ENCODE peak calls at places on chromosomes 16 and 17, in four cellular contexts. One of them, this sample, is unnamed.

GRCh38 chr17:66897141-66897540 is 62.2 kb downstream of the CACNG5 start:
- DNase-seq in K562: no peak
- DNase-seq in HepG2: no peak
- DNase-seq in SK-N-SH: no peak
- DNase-seq in this sample: no peak

GRCh38 chr17:148757-149156 is 11.4 kb downstream of the SCGB1C2 start:
- DNase-seq in K562: no peak
- DNase-seq in HepG2: no peak
- DNase-seq in SK-N-SH: no peak
- DNase-seq in this sample: no peak

GRCh38 chr16:1153480-1154160 is 714 bp downstream of the CACNA1H start:
- DNase-seq in K562: no peak
- DNase-seq in HepG2: no peak
- DNase-seq in SK-N-SH: no peak
- DNase-seq in this sample: no peak

GRCh38 chr17:81239714-81240555 is 817 bp downstream of the NDUFAF8 start:
- DNase-seq in K562: no peak
- DNase-seq in HepG2: no peak
- DNase-seq in SK-N-SH: peak
- DNase-seq in this sample: no peak

GRCh38 chr16:12620150-12620549 is 183.5 kb downstream of the CPPED1 start:
- DNase-seq in K562: no peak
- DNase-seq in HepG2: no peak
- DNase-seq in SK-N-SH: no peak
- DNase-seq in this sample: no peak

GRCh38 chr17:36510636-36511035 is 24.0 kb downstream of the MYO19 start:
- DNase-seq in K562: no peak
- DNase-seq in HepG2: no peak
- DNase-seq in SK-N-SH: no peak
- DNase-seq in this sample: no peak

GRCh38 chr17:76593964-76594363 is 8.3 kb upstream of the ST6GALNAC2 start:
- DNase-seq in K562: no peak
- DNase-seq in HepG2: no peak
- DNase-seq in SK-N-SH: no peak
- DNase-seq in this sample: no peak

GRCh38 chr17:1179112-1179634 is 608 bp downstream of the ABR start:
- DNase-seq in K562: no peak
- DNase-seq in HepG2: no peak
- DNase-seq in SK-N-SH: peak
- DNase-seq in this sample: no peak

GRCh38 chr17:16215965-16216316 is 607 bp upstream of the NCOR1 start:
- DNase-seq in K562: peak
- DNase-seq in HepG2: peak
- DNase-seq in SK-N-SH: no peak
- DNase-seq in this sample: peak

GRCh38 chr17:81514735-81515529 is 2.3 kb upstream of the ACTG1 start:
- DNase-seq in K562: peak
- DNase-seq in HepG2: peak
- DNase-seq in SK-N-SH: peak
- DNase-seq in this sample: peak

GRCh38 chr17:78563189-78564145 is 13.7 kb downstream of the DNAH17 start:
- DNase-seq in K562: no peak
- DNase-seq in HepG2: peak
- DNase-seq in SK-N-SH: no peak
- DNase-seq in this sample: no peak

GRCh38 chr16:57883953-57884654 is 81.8 kb upstream of the KIFC3 start:
- DNase-seq in K562: no peak
- DNase-seq in HepG2: no peak
- DNase-seq in SK-N-SH: no peak
- DNase-seq in this sample: peak

GRCh38 chr16:72786606-72787005 is 261.3 kb downstream of the ZFHX3 start:
- DNase-seq in K562: no peak
- DNase-seq in HepG2: no peak
- DNase-seq in SK-N-SH: no peak
- DNase-seq in this sample: no peak

GRCh38 chr16:47721016-47721673 is 260.0 kb downstream of the PHKB start:
- DNase-seq in K562: no peak
- DNase-seq in HepG2: peak
- DNase-seq in SK-N-SH: no peak
- DNase-seq in this sample: no peak

GRCh38 chr17:55264273-55264639 is 504 bp upstream of the HLF start:
- DNase-seq in K562: no peak
- DNase-seq in HepG2: no peak
- DNase-seq in SK-N-SH: peak
- DNase-seq in this sample: no peak

GRCh38 chr17:41523787-41524186 is 4.3 kb downstream of the KRT19 start:
- DNase-seq in K562: no peak
- DNase-seq in HepG2: no peak
- DNase-seq in SK-N-SH: peak
- DNase-seq in this sample: no peak

GRCh38 chr17:40553694-40554534 is 11.4 kb downstream of the CCR7 start:
- DNase-seq in K562: peak
- DNase-seq in HepG2: peak
- DNase-seq in SK-N-SH: no peak
- DNase-seq in this sample: peak

GRCh38 chr17:44601574-44602372 is 44.5 kb downstream of the FZD2 start:
- DNase-seq in K562: no peak
- DNase-seq in HepG2: no peak
- DNase-seq in SK-N-SH: no peak
- DNase-seq in this sample: no peak

GRCh38 chr17:47946929-47947397 is 5.6 kb downstream of the PNPO start:
- DNase-seq in K562: peak
- DNase-seq in HepG2: peak
- DNase-seq in SK-N-SH: peak
- DNase-seq in this sample: peak

GRCh38 chr16:24848065-24848464 is 2.3 kb downstream of the SLC5A11 start:
- DNase-seq in K562: no peak
- DNase-seq in HepG2: no peak
- DNase-seq in SK-N-SH: no peak
- DNase-seq in this sample: no peak
- TF ChIP-seq FOXJ3 in K562: no peak
- TF ChIP-seq FOXJ3 in HepG2: no peak
- TF ChIP-seq FOXJ3 in SK-N-SH: no peak
- TF ChIP-seq FOXJ3 in this sample: no peak

GRCh38 chr17:19833914-19834313 is 33.8 kb downstream of the ULK2 start:
- DNase-seq in K562: no peak
- DNase-seq in HepG2: no peak
- DNase-seq in SK-N-SH: no peak
- DNase-seq in this sample: no peak
- TF ChIP-seq FOXJ3 in K562: no peak
- TF ChIP-seq FOXJ3 in HepG2: no peak
- TF ChIP-seq FOXJ3 in SK-N-SH: no peak
- TF ChIP-seq FOXJ3 in this sample: no peak

DNA sequence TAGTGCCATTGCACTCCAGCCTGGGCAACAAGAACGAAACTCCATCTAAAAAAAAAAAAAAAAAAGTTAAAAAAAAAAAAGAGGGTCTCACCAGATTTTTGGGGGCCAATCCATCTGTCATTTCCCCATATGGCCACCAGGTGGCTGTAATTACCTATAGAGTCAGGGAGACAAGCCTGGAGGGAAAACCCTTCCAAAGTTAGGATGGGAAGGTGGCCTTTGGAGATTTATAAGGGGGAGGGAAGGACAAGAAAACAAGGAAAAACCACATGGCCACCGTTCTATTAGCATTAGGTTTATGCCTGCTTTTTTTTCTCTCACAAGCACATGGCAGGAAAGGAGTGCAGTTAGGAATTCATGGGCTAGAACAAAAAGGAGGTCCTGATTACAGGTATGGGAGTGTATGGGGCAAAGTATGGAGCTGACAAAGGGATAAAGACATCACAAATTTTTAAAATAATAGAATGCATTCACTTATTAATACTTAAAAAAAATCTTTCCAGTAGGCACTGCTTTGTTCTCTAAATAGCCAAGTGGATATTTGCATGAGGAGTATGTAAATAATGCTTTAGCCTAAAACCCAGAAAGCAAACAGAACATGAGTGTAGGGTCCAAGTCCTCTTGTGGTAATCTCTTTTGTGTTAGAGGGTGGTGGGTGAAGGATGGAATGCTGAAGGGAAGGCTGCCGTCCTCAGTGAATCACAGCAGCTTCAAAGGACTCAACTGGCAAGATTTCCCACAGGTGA is 5.1 kb downstream of the CYB5D1 start:
- DNase-seq in K562: peak
- DNase-seq in HepG2: peak
- DNase-seq in SK-N-SH: peak
- DNase-seq in this sample: peak
- TF ChIP-seq FOXJ3 in K562: no peak
- TF ChIP-seq FOXJ3 in HepG2: no peak
- TF ChIP-seq FOXJ3 in SK-N-SH: no peak
- TF ChIP-seq FOXJ3 in this sample: no peak

GRCh38 chr17:4953461-4953961 is 2.6 kb downstream of the ENO3 start:
- DNase-seq in K562: no peak
- DNase-seq in HepG2: no peak
- DNase-seq in SK-N-SH: no peak
- DNase-seq in this sample: no peak
- TF ChIP-seq FOXJ3 in K562: no peak
- TF ChIP-seq FOXJ3 in HepG2: no peak
- TF ChIP-seq FOXJ3 in SK-N-SH: no peak
- TF ChIP-seq FOXJ3 in this sample: no peak

This sample was measured in WTC11.